ENCODE peak calls at places on chromosomes 4 and X, in nine cellular contexts. U is HCT116, V is IMR-90, K is brain microvascular endothelial cell, S is AG09309, C is upper lobe of right lung, W is mammary epithelial cell, N is fibroblast of pulmonary artery, D is body of pancreas. O is an unnamed sample.
A peak's percentile ranks its signal among the peaks of the same experiment; 100 is the strongest.

GRCh38 chr4:17059192-17059634 is 160.8 kb upstream of the LDB2 start:
- DNase-seq in U (no peak), V (peak; percentile 40), K (no peak), S (peak; percentile 50), C (no peak), W (no peak), N (peak; percentile 51), D (no peak), O (peak; percentile 91)

GRCh38 chr4:140659935-140660710 is 91.4 kb upstream of the UCP1 start:
- DNase-seq in U (no peak), V (peak; percentile 69), K (no peak), S (no peak), C (no peak), W (peak; percentile 51), N (no peak), D (no peak), O (no peak)

GRCh38 chr4:8344387-8344786 is 74.8 kb downstream of the HTRA3 start:
- DNase-seq in U (no peak), V (no peak), K (peak; percentile 16), S (no peak), C (no peak), W (no peak), N (no peak), D (no peak), O (no peak)

GRCh38 chrX:150146271-150146888 is 208.1 kb upstream of the EOLA2 start:
- DNase-seq in U (no peak), V (no peak), K (no peak), S (no peak), C (no peak), W (no peak), N (no peak), D (no peak), O (no peak)

GRCh38 chrX:47200385-47201150 is 6.9 kb downstream of the UBA1 start:
- DNase-seq in U (no peak), V (peak; percentile 65), K (peak; percentile 21), S (peak; percentile 59), C (no peak), W (peak; percentile 71), N (peak; percentile 50), D (no peak), O (peak; percentile 96)

GRCh38 chrX:107716045-107716684 is 59.4 kb downstream of the TSC22D3 start:
- DNase-seq in U (no peak), V (peak; percentile 21), K (no peak), S (no peak), C (peak; percentile 67), W (peak; percentile 19), N (peak; percentile 27), D (no peak), O (no peak)

GRCh38 chr4:40003986-40004385 is 26.3 kb upstream of the PDS5A start:
- DNase-seq in U (no peak), V (peak; percentile 88), K (peak; percentile 34), S (no peak), C (no peak), W (peak; percentile 27), N (peak; percentile 9), D (no peak), O (peak; percentile 56)

GRCh38 chrX:53048169-53049126 is at the start of gene GPR173:
- DNase-seq in U (no peak), V (peak; percentile 66), K (peak; percentile 43), S (peak; percentile 11), C (peak; percentile 69), W (no peak), N (peak; percentile 65), D (no peak), O (peak; percentile 67)

GRCh38 chrX:110060317-110060716 is 57.4 kb downstream of the TMEM164 start:
- DNase-seq in U (no peak), V (no peak), K (no peak), S (no peak), C (no peak), W (no peak), N (no peak), D (no peak), O (no peak)

GRCh38 chrX:53317365-53318069 is 36.1 kb upstream of the IQSEC2 start:
- DNase-seq in U (no peak), V (peak; percentile 43), K (peak; percentile 35), S (no peak), C (peak; percentile 72), W (peak; percentile 28), N (peak; percentile 56), D (peak; percentile 70), O (peak; percentile 54)

DNA sequence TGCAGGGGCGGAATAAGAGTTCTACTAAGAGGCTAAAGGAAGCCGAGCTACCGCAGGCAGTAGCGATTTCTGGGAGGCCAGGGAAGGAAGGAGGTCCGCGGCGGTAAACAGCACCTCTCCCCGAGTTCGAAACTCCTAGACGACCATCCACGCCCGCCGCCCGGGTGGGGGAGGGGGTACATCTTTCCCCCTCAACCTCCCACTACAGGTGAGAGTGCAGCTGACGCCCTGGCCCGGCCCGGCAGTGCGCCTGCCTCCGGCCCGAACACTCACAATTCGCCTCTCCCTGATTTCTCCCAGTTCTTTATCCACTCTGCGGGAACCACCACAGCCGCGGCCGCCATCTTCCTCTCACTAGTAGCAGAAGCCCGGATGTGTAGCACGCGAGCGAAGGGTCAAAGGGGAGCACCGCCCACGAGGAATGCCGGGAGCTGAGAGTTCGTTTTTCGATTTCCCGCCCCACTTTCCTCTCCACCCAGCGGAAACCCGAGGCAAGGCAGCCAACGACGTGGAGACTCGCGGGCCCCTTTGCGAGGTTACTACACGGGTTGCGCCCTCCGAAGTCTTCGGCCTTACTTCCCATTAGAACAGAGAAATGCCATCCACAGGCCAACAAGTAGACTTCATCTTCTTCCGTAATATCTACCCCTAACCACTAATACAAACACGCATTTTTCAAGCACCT is at the start of gene THOC2:
- DNase-seq in U (peak; percentile 62), V (peak; percentile 82), K (peak; percentile 87), S (no peak), C (peak; percentile 92), W (peak; percentile 76), N (peak; percentile 89), D (peak; percentile 78), O (peak; percentile 82)
- TF ChIP-seq CTCF in U (peak; percentile 19), V (peak; percentile 42), K (peak; percentile 54), S (peak; percentile 42), C (peak; percentile 46), W (peak; percentile 51), N (peak; percentile 34), D (peak; percentile 38), O (peak; percentile 28)

DNA sequence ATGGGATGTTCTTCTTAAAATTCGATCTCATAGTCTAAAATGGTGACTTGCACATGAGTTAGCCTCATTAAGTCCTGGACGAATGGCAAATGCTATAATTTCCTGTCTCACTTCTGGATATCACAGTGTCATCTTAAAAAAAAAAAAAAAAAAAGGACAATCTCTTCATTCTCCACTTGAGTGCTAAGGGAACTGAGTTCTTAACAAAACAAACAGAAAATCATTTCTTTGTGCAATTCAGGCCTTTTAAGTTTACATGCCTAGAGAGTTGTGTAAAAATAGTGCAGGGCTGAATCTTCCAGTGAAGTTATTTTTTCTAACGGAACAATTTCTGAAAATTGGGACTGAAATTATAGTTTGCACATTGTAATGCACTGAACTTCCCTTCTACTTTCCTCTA is 122.8 kb upstream of the FAT1 start:
- DNase-seq in U (no peak), V (peak; percentile 54), K (no peak), S (no peak), C (no peak), W (no peak), N (no peak), D (no peak), O (no peak)
- H3K4me3 ChIP-seq in U (peak overlapping the region; percentile 44), V (no peak overlapping the region), K (no peak overlapping the region), S (no peak overlapping the region), C (no peak overlapping the region), W (no peak overlapping the region), N (no peak overlapping the region), D (no peak overlapping the region), O (no peak overlapping the region)

GRCh38 chrX:77622672-77623071 is 163.3 kb downstream of the ATRX start:
- DNase-seq in U (no peak), V (no peak), K (no peak), S (no peak), C (no peak), W (no peak), N (no peak), D (no peak), O (no peak)
- TF ChIP-seq CTCF in U (no peak), V (no peak), K (no peak), S (no peak), C (no peak), W (no peak), N (no peak), D (no peak), O (no peak)

GRCh38 chr4:5710065-5710961 is 688 bp upstream of the EVC start:
- DNase-seq in U (no peak), V (peak; percentile 18), K (peak; percentile 14), S (no peak), C (no peak), W (peak; percentile 17), N (no peak), D (no peak), O (no peak)
- H3K4me3 ChIP-seq in U (no peak overlapping the region), V (peak overlapping the region; percentile 83), K (peak overlapping the region; percentile 77), S (peak overlapping the region; percentile 72), C (peak overlapping the region; percentile 57), W (peak overlapping the region; percentile 47), N (peak overlapping the region; percentile 79), D (peak overlapping the region; percentile 21), O (peak overlapping the region; percentile 48)

GRCh38 chrX:13761606-13762005 is 27.1 kb downstream of the OFD1 start:
- DNase-seq in U (no peak), V (peak; percentile 46), K (no peak), S (no peak), C (no peak), W (peak; percentile 17), N (peak; percentile 16), D (no peak), O (peak; percentile 41)

GRCh38 chrX:13762015-13762414 is 27.5 kb downstream of the OFD1 start:
- DNase-seq in U (no peak), V (no peak), K (no peak), S (no peak), C (no peak), W (no peak), N (no peak), D (no peak), O (no peak)

GRCh38 chrX:13763489-13763888 is 28.9 kb downstream of the OFD1 start:
- DNase-seq in U (no peak), V (no peak), K (no peak), S (no peak), C (no peak), W (no peak), N (no peak), D (no peak), O (no peak)

GRCh38 chrX:13764284-13764683 is 29.7 kb downstream of the OFD1 start:
- DNase-seq in U (no peak), V (no peak), K (no peak), S (no peak), C (no peak), W (no peak), N (no peak), D (no peak), O (no peak)

GRCh38 chrX:13764765-13765164 is 30.2 kb downstream of the OFD1 start:
- DNase-seq in U (no peak), V (no peak), K (peak; percentile 6), S (no peak), C (no peak), W (no peak), N (peak; percentile 3), D (peak; percentile 41), O (peak; percentile 36)
- TF ChIP-seq CTCF in U (peak; percentile 18), V (no peak), K (peak; percentile 62), S (no peak), C (peak; percentile 12), W (peak; percentile 5), N (peak; percentile 24), D (peak; percentile 36), O (peak; percentile 3)

O was measured in fibroblast of mammary gland.